ENCODE peak calls at places on chromosomes 11 and 22, in six cellular contexts. One of them, this sample, is unnamed.

GRCh38 chr11:64216879-64217278 is 9.1 kb downstream of the TRPT1 start:
- DNase-seq in K562: no peak
- DNase-seq in GM12878: no peak
- DNase-seq in H1: no peak
- DNase-seq in HepG2: no peak
- DNase-seq in GM12892: no peak
- DNase-seq in this sample: no peak

GRCh38 chr11:44737222-44737621 is 10.5 kb downstream of the TSPAN18 start:
- DNase-seq in K562: no peak
- DNase-seq in GM12878: no peak
- DNase-seq in H1: no peak
- DNase-seq in HepG2: no peak
- DNase-seq in GM12892: no peak
- DNase-seq in this sample: no peak

GRCh38 chr11:57237204-57237681 is at the start of gene APLNR:
- DNase-seq in K562: peak
- DNase-seq in GM12878: no peak
- DNase-seq in H1: no peak
- DNase-seq in HepG2: no peak
- DNase-seq in GM12892: no peak
- DNase-seq in this sample: no peak

GRCh38 chr11:92453055-92453454 is 228.4 kb downstream of the FAT3 start:
- DNase-seq in K562: no peak
- DNase-seq in GM12878: no peak
- DNase-seq in H1: no peak
- DNase-seq in HepG2: no peak
- DNase-seq in GM12892: no peak
- DNase-seq in this sample: no peak

GRCh38 chr11:118883368-118884071 is at the start of gene CXCR5:
- DNase-seq in K562: no peak
- DNase-seq in GM12878: no peak
- DNase-seq in H1: no peak
- DNase-seq in HepG2: no peak
- DNase-seq in GM12892: no peak
- DNase-seq in this sample: no peak

GRCh38 chr11:64762916-64763803 is 3.4 kb upstream of the PYGM start:
- DNase-seq in K562: no peak
- DNase-seq in GM12878: no peak
- DNase-seq in H1: peak
- DNase-seq in HepG2: no peak
- DNase-seq in GM12892: no peak
- DNase-seq in this sample: peak

GRCh38 chr11:60786811-60787567 is 1.9 kb downstream of the MS4A10 start:
- DNase-seq in K562: no peak
- DNase-seq in GM12878: no peak
- DNase-seq in H1: no peak
- DNase-seq in HepG2: no peak
- DNase-seq in GM12892: no peak
- DNase-seq in this sample: no peak

GRCh38 chr11:118002010-118002540 is 15.9 kb downstream of the IL10RA start:
- DNase-seq in K562: peak
- DNase-seq in GM12878: no peak
- DNase-seq in H1: no peak
- DNase-seq in HepG2: no peak
- DNase-seq in GM12892: no peak
- DNase-seq in this sample: no peak

GRCh38 chr11:126697937-126698336 is 302.6 kb downstream of the KIRREL3 start:
- DNase-seq in K562: no peak
- DNase-seq in GM12878: no peak
- DNase-seq in H1: no peak
- DNase-seq in HepG2: no peak
- DNase-seq in GM12892: no peak
- DNase-seq in this sample: no peak

GRCh38 chr11:126917531-126918204 is 82.9 kb downstream of the KIRREL3 start:
- DNase-seq in K562: peak
- DNase-seq in GM12878: peak
- DNase-seq in H1: no peak
- DNase-seq in HepG2: no peak
- DNase-seq in GM12892: no peak
- DNase-seq in this sample: no peak

GRCh38 chr22:17576475-17576874 is 13.2 kb downstream of the SLC25A18 start:
- DNase-seq in K562: peak
- DNase-seq in GM12878: no peak
- DNase-seq in H1: no peak
- DNase-seq in HepG2: no peak
- DNase-seq in GM12892: no peak
- DNase-seq in this sample: no peak
- TF ChIP-seq POLR2AphosphoS5 in K562: no peak
- TF ChIP-seq POLR2AphosphoS5 in GM12878: no peak
- TF ChIP-seq POLR2AphosphoS5 in H1: no peak
- TF ChIP-seq POLR2AphosphoS5 in HepG2: no peak
- TF ChIP-seq POLR2AphosphoS5 in GM12892: no peak
- TF ChIP-seq POLR2AphosphoS5 in this sample: no peak

GRCh38 chr11:122897606-122898210 is 15.1 kb downstream of the JHY start:
- DNase-seq in K562: no peak
- DNase-seq in GM12878: no peak
- DNase-seq in H1: no peak
- DNase-seq in HepG2: no peak
- DNase-seq in GM12892: no peak
- DNase-seq in this sample: no peak
- TF ChIP-seq TAF1 in K562: no peak
- TF ChIP-seq TAF1 in GM12878: no peak
- TF ChIP-seq TAF1 in H1: no peak
- TF ChIP-seq TAF1 in HepG2: no peak
- TF ChIP-seq TAF1 in GM12892: no peak
- TF ChIP-seq TAF1 in this sample: no peak

GRCh38 chr11:124762624-124763155 is 600 bp upstream of the ESAM start:
- DNase-seq in K562: peak
- DNase-seq in GM12878: no peak
- DNase-seq in H1: no peak
- DNase-seq in HepG2: no peak
- DNase-seq in GM12892: no peak
- DNase-seq in this sample: no peak

GRCh38 chr11:124763156-124763947 is 1.3 kb upstream of the ESAM start:
- DNase-seq in K562: peak
- DNase-seq in GM12878: no peak
- DNase-seq in H1: peak
- DNase-seq in HepG2: peak
- DNase-seq in GM12892: no peak
- DNase-seq in this sample: no peak

GRCh38 chr11:124760806-124761205 is 1.3 kb downstream of the ESAM start:
- DNase-seq in K562: no peak
- DNase-seq in GM12878: no peak
- DNase-seq in H1: no peak
- DNase-seq in HepG2: no peak
- DNase-seq in GM12892: no peak
- DNase-seq in this sample: no peak

GRCh38 chr11:124761301-124762021 is 629 bp downstream of the ESAM start:
- DNase-seq in K562: no peak
- DNase-seq in GM12878: no peak
- DNase-seq in H1: peak
- DNase-seq in HepG2: no peak
- DNase-seq in GM12892: no peak
- DNase-seq in this sample: no peak

GRCh38 chr11:124762077-124762623 is at the start of gene ESAM:
- DNase-seq in K562: peak
- DNase-seq in GM12878: no peak
- DNase-seq in H1: peak
- DNase-seq in HepG2: no peak
- DNase-seq in GM12892: peak
- DNase-seq in this sample: peak
- TF ChIP-seq POLR2A in K562: no peak
- TF ChIP-seq POLR2A in GM12878: peak
- TF ChIP-seq POLR2A in H1: no peak
- TF ChIP-seq POLR2A in HepG2: no peak
- TF ChIP-seq POLR2A in GM12892: peak
- TF ChIP-seq POLR2A in this sample: peak

DNA sequence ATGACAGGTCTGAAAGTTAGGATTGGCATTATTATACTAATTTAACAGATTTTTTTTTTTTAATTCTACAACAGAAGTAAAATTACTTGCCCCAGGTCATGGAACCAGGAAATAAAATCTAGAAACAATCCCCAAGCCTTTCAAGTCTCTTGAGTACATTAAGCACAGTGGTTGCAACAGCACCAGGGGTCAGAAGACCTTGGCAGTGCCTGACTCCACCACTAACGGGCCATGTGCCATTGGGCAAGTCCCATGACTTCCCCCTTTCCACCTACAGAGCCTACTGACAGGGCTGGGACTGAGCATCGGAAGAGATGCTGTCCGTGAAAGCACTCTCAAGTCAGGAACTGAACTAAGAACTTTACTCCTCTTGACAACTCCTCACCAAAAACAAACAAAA is 98.6 kb upstream of the AKIP1 start:
- DNase-seq in K562: no peak
- DNase-seq in GM12878: no peak
- DNase-seq in H1: no peak
- DNase-seq in HepG2: peak
- DNase-seq in GM12892: no peak
- DNase-seq in this sample: no peak
- TF ChIP-seq POLR2AphosphoS5 in K562: no peak
- TF ChIP-seq POLR2AphosphoS5 in GM12878: no peak
- TF ChIP-seq POLR2AphosphoS5 in H1: no peak
- TF ChIP-seq POLR2AphosphoS5 in HepG2: no peak
- TF ChIP-seq POLR2AphosphoS5 in GM12892: no peak
- TF ChIP-seq POLR2AphosphoS5 in this sample: no peak

GRCh38 chr22:36220457-36220921 is 18.8 kb downstream of the APOL2 start:
- DNase-seq in K562: no peak
- DNase-seq in GM12878: no peak
- DNase-seq in H1: no peak
- DNase-seq in HepG2: no peak
- DNase-seq in GM12892: no peak
- DNase-seq in this sample: no peak
- TF ChIP-seq TAF1 in K562: no peak
- TF ChIP-seq TAF1 in GM12878: no peak
- TF ChIP-seq TAF1 in H1: no peak
- TF ChIP-seq TAF1 in HepG2: no peak
- TF ChIP-seq TAF1 in GM12892: no peak
- TF ChIP-seq TAF1 in this sample: no peak

DNA sequence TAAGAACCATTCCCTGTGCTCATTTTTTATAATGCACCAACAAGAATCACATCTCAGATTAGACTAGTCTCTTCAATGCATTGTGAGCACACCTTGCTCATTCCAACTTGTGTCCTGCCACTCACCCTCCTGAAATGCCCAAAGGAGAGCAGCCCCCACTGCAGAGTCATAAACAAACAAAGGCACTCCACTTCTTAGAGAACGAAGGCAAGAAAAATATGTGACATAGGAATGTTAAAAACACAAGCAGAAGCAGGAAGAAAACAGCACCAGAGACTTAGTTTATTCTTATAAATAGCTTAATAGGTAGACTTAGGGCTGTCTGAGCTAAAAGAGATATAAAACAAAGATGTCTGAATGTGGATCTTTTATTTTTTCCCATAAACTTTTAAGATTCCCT is 57.2 kb downstream of the GUCY1A2 start:
- DNase-seq in K562: no peak
- DNase-seq in GM12878: no peak
- DNase-seq in H1: no peak
- DNase-seq in HepG2: no peak
- DNase-seq in GM12892: no peak
- DNase-seq in this sample: no peak
- TF ChIP-seq POLR2A in K562: no peak
- TF ChIP-seq POLR2A in GM12878: no peak
- TF ChIP-seq POLR2A in H1: no peak
- TF ChIP-seq POLR2A in HepG2: no peak
- TF ChIP-seq POLR2A in GM12892: no peak
- TF ChIP-seq POLR2A in this sample: no peak

DNA sequence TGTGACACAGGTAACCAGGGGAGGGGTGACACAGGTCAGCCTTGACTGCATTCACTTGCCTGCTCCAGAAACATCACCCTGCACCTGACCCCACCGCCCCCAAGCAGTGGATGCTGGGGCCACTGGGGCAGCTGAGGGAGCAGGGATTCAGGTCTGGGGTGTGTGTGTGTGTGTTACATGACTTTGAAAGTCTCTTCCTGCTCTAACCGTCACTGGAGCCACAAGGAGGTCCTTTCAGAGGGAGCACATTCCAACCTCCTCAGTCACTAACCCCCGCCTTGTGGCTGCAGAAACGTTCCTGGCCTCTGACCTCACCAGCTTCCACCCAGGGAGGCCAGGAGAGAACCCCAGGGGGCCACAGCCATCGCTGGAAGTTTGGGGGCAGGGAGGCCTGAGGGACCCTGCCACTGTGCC is 2.9 kb upstream of the FOSL1 start:
- DNase-seq in K562: peak
- DNase-seq in GM12878: no peak
- DNase-seq in H1: no peak
- DNase-seq in HepG2: peak
- DNase-seq in GM12892: no peak
- DNase-seq in this sample: no peak
- TF ChIP-seq POLR2AphosphoS5 in K562: peak
- TF ChIP-seq POLR2AphosphoS5 in GM12878: no peak
- TF ChIP-seq POLR2AphosphoS5 in H1: no peak
- TF ChIP-seq POLR2AphosphoS5 in HepG2: no peak
- TF ChIP-seq POLR2AphosphoS5 in GM12892: no peak
- TF ChIP-seq POLR2AphosphoS5 in this sample: no peak